ENCODE peak calls at places on chromosomes 12 and 14, in six cellular contexts. C is GM12878, N is K562, L is HepG2, U is SK-N-SH, D is HCT116. V is an unnamed sample.

GRCh38 chr12:55446334-55446733 is 2.5 kb downstream of the OR6C2 start:
- DNase-seq in L (peak; percentile 29), C (no peak), N (no peak), U (no peak), D (no peak), V (no peak)

GRCh38 chr12:132469423-132469822 is 20.5 kb upstream of the FBRSL1 start:
- DNase-seq in D (no peak), N (no peak), L (no peak), U (no peak), C (peak; percentile 51), V (no peak)

GRCh38 chr12:53098354-53098981 is 1.0 kb downstream of the IGFBP6 start:
- DNase-seq in D (peak; percentile 41), U (no peak), N (peak; percentile 31), C (no peak), L (no peak), V (no peak)

GRCh38 chr14:75803768-75804167 is 142.7 kb downstream of the TTLL5 start:
- DNase-seq in N (no peak), C (no peak), L (no peak), D (no peak), U (no peak), V (no peak)

GRCh38 chr14:90808759-90809529 is 7.3 kb downstream of the TTC7B start:
- DNase-seq in D (no peak), L (no peak), U (no peak), C (no peak), N (peak; percentile 61), V (no peak)

GRCh38 chr12:8665729-8666128 is 3.1 kb upstream of the MFAP5 start:
- DNase-seq in N (no peak), L (no peak), D (no peak), U (no peak), C (no peak), V (no peak)

GRCh38 chr14:60757617-60758016 is 23.1 kb downstream of the MNAT1 start:
- DNase-seq in C (no peak), L (no peak), N (no peak), D (no peak), U (no peak), V (peak; percentile 38)

GRCh38 chr12:68807576-68808387 is at the start of gene MDM2:
- DNase-seq in U (peak; percentile 99), L (peak; percentile 90), N (peak; percentile 95), D (peak; percentile 77), C (peak; percentile 94), V (no peak)

GRCh38 chr12:130877333-130877732 is 5.5 kb downstream of the RAN start:
- DNase-seq in C (no peak), L (no peak), D (no peak), N (no peak), U (no peak), V (no peak)

GRCh38 chr14:89504602-89505320 is 87.7 kb upstream of the FOXN3 start:
- DNase-seq in C (peak; percentile 33), D (no peak), U (no peak), N (no peak), L (no peak), V (no peak)

GRCh38 chr14:72892103-72892878 is 1.6 kb downstream of the DPF3 start:
- DNase-seq in C (no peak), N (no peak), D (no peak), L (no peak), U (peak; percentile 56), V (no peak)

GRCh38 chr14:58711382-58711781 is 73.6 kb downstream of the DACT1 start:
- DNase-seq in U (no peak), D (no peak), C (no peak), N (no peak), L (no peak), V (no peak)

GRCh38 chr12:120194226-120194533 is 335 bp downstream of the GCN1 start:
- DNase-seq in D (no peak), C (no peak), L (no peak), U (no peak), N (no peak), V (no peak)

GRCh38 chr12:115297445-115297844 is 613.5 kb upstream of the TBX3 start:
- DNase-seq in N (no peak), L (no peak), C (no peak), U (no peak), D (no peak), V (no peak)

GRCh38 chr14:85437143-85437542 is 92.8 kb upstream of the FLRT2 start:
- DNase-seq in L (peak; percentile 24), U (no peak), C (no peak), N (no peak), D (no peak), V (no peak)

GRCh38 chr12:104381721-104382480 is 74.8 kb upstream of the CHST11 start:
- DNase-seq in C (peak; percentile 44), U (peak; percentile 78), L (peak; percentile 48), D (peak; percentile 74), N (peak; percentile 81), V (peak; percentile 55)

GRCh38 chr12:122057007-122057735 is 21.4 kb upstream of the MLXIP start:
- DNase-seq in D (no peak), U (no peak), L (no peak), C (no peak), N (no peak), V (no peak)

GRCh38 chr12:122060069-122060468 is 18.5 kb upstream of the MLXIP start:
- DNase-seq in U (no peak), D (no peak), L (no peak), N (no peak), C (no peak), V (no peak)

GRCh38 chr12:122057769-122058168 is 20.8 kb upstream of the MLXIP start:
- DNase-seq in D (no peak), U (no peak), L (no peak), N (no peak), C (no peak), V (no peak)

GRCh38 chr12:122059203-122059960 is 19.2 kb upstream of the MLXIP start:
- DNase-seq in U (no peak), N (no peak), L (no peak), D (no peak), C (no peak), V (no peak)

DNA sequence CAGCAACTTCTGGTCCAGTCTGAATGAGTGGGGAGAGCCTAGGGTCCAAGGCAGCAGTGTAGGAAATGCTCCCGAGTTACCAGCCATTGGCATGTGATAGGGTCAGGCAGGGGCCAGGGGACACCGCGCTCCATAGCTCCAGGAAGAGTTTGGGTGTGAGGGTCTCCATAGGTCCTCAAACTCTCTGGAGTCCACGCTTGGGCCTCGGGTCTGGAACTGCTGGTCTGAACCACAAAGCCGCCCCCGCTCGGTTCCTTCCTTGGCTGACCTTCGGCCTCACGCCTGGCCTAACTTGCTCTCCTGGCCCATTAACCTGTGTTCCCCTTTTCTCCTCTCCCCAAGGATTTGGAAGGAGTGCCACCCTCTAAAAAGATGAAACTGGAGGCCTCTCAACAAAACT is 19.8 kb upstream of the MLXIP start:
- DNase-seq in L (no peak), U (no peak), N (no peak), C (no peak), D (no peak), V (no peak)
- H3K36me3 ChIP-seq in L (peaks cover 11% of the 10 kb centered on the region), U (peaks cover 19% of the 10 kb centered on the region), N (peaks cover 71% of the 10 kb centered on the region), C (peaks cover 2% of the 10 kb centered on the region), D (peaks cover 17% of the 10 kb centered on the region), V (no peaks in the 10 kb centered on the region)

DNA sequence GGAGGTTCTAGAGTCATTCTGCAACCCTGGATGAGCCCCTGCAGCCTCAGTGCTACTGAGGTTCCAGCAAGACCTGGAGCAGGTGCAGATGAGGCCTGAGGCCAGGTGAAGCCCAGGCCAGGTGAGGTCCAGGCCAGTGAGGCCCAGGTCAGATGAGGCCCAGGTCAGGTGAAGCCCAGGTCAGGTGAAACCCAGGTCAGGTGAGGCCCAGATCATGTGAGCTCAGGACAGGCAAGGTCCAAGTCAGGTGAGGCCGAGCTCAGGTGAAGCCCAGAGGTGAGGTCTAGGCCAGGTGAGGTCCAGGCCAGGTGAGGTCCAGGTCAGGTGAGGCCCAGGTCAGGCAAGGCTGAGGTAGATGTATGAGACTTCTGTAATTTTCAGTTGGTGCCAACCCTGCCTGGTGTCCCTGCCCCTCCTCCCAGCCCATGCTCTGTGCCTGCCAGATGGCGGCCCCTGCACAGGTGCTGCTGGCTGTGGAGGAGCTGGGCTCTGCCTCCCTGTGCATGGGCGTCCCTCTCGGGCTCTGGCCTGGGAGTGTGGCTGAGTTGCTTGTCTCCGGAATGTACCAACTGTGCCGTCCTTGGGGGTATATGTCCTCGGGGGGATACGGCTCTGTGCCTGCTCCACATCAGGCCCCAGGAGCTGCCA is 388.5 kb downstream of the TMEM121 start:
- DNase-seq in D (no peak), L (no peak), N (no peak), U (no peak), C (no peak), V (no peak)
- H3K9me3 ChIP-seq in D (no peaks in the 10 kb centered on the region), L (no peaks in the 10 kb centered on the region), N (no peaks in the 10 kb centered on the region), U (no peaks in the 10 kb centered on the region), C (no peaks in the 10 kb centered on the region), V (no peaks in the 10 kb centered on the region)

GRCh38 chr12:59027199-59027598 is 106.9 kb upstream of the LRIG3 start:
- DNase-seq in D (no peak), U (no peak), C (no peak), L (no peak), N (no peak), V (no peak)

GRCh38 chr12:59030415-59030814 is 110.1 kb upstream of the LRIG3 start:
- DNase-seq in D (no peak), C (no peak), N (no peak), L (no peak), U (no peak), V (no peak)

GRCh38 chr12:59036973-59037807 is 116.9 kb upstream of the LRIG3 start:
- DNase-seq in C (no peak), D (no peak), L (no peak), U (no peak), N (no peak), V (no peak)

GRCh38 chr12:59036341-59036740 is 116.0 kb upstream of the LRIG3 start:
- DNase-seq in U (no peak), N (no peak), C (no peak), L (no peak), D (no peak), V (no peak)

DNA sequence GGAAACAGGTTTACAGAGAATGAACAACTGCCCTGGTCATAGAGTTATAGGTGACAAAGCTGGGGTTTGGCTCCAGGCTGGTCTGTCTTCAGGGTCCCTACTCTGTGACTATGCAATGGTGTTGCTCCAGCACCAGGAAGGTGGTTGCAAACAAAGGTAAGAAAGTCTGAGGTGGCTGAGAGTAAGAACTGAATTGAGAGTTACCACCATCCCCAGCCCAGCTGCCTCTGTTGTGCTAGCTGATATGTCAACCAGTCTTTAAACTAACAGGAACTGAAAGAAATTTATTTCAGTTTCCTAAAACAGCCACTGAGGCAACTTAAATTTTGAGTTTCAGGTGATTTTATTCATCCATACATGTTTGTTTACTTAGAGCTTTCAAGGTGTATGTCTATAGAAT is 111.0 kb upstream of the LRIG3 start:
- DNase-seq in D (no peak), N (no peak), L (no peak), U (no peak), C (no peak), V (no peak)
- TF ChIP-seq REST in D (no peak), N (no peak), L (no peak), U (no peak), C (no peak), V (no peak)

GRCh38 chr14:102044566-102044965 is 42.3 kb downstream of the HSP90AA1 start:
- DNase-seq in U (no peak), N (no peak), D (no peak), L (no peak), C (no peak), V (no peak)

GRCh38 chr14:102043251-102044025 is 43.4 kb downstream of the HSP90AA1 start:
- DNase-seq in C (no peak), L (no peak), N (no peak), D (no peak), U (no peak), V (no peak)

GRCh38 chr14:102047808-102048540 is 38.9 kb downstream of the HSP90AA1 start:
- DNase-seq in N (no peak), C (no peak), U (no peak), D (no peak), L (no peak), V (no peak)

GRCh38 chr14:102049258-102050025 is 37.4 kb downstream of the HSP90AA1 start:
- DNase-seq in C (no peak), N (no peak), U (no peak), L (no peak), D (no peak), V (no peak)

GRCh38 chr14:102046337-102047278 is 40.2 kb downstream of the HSP90AA1 start:
- DNase-seq in L (peak; percentile 70), N (peak; percentile 81), D (peak; percentile 82), U (peak; percentile 85), C (no peak), V (no peak)
- H3K36me3 ChIP-seq in L (peaks cover 44% of the 10 kb centered on the region), N (peaks cover 80% of the 10 kb centered on the region), D (peaks cover 56% of the 10 kb centered on the region), U (peaks cover 53% of the 10 kb centered on the region), C (peaks cover 52% of the 10 kb centered on the region), V (peaks cover 7% of the 10 kb centered on the region)